ENCODE peak calls at places on chromosomes 5 and 9, in eight cellular contexts. Q is tibial artery; T is PC-9; V is cardiac fibroblast; W is MCF 10A; G is fibroblast of lung; X is CD8-positive, alpha-beta T cell; H is esophagus squamous epithelium. F is an unnamed sample.

GRCh38 chr5:1763548-1763911 is 36.1 kb downstream of the MRPL36 start:
- DNase-seq in T (peak), V (peak), W (peak), Q (no peak), G (peak), H (no peak), X (peak), F (peak)

GRCh38 chr5:73354406-73354805 is 94.2 kb downstream of the FOXD1 start:
- DNase-seq in W (no peak), G (no peak), X (no peak), T (no peak), Q (no peak), V (no peak), H (no peak), F (no peak)

GRCh38 chr5:71828641-71829040 is 109.6 kb downstream of the CARTPT start:
- DNase-seq in V (peak), Q (no peak), W (no peak), H (no peak), T (no peak), G (peak), X (no peak), F (no peak)

GRCh38 chr9:22047596-22047995 is 38.5 kb upstream of the CDKN2B start:
- DNase-seq in X (no peak), T (no peak), Q (no peak), V (no peak), W (no peak), H (no peak), G (no peak), F (no peak)

GRCh38 chr9:14068690-14069089 is 245.3 kb downstream of the NFIB start:
- DNase-seq in Q (no peak), V (no peak), W (no peak), H (no peak), G (no peak), T (no peak), X (no peak), F (no peak)

GRCh38 chr9:121222524-121223171 is 21.0 kb upstream of the RAB14 start:
- DNase-seq in T (no peak), G (peak), X (no peak), H (no peak), V (peak), Q (no peak), W (peak), F (peak)

GRCh38 chr9:91411096-91411771 is 12.4 kb downstream of the NFIL3 start:
- DNase-seq in Q (no peak), V (peak), W (peak), G (no peak), T (no peak), X (no peak), H (no peak), F (no peak)

GRCh38 chr9:107485451-107486043 is 4.0 kb downstream of the KLF4 start:
- DNase-seq in G (peak), X (no peak), H (no peak), V (no peak), W (no peak), T (no peak), Q (no peak), F (no peak)

GRCh38 chr9:96721731-96722429 is 56.0 kb downstream of the ZNF510 start:
- DNase-seq in Q (no peak), V (no peak), X (no peak), T (no peak), W (no peak), G (no peak), H (no peak), F (no peak)

GRCh38 chr9:4301971-4302427 is 2.1 kb upstream of the GLIS3 start:
- DNase-seq in G (peak), H (no peak), W (peak), X (no peak), Q (peak), T (peak), V (peak), F (no peak)

GRCh38 chr5:151051931-151052608 is 28.8 kb downstream of the TNIP1 start:
- DNase-seq in T (no peak), H (no peak), Q (no peak), G (no peak), V (no peak), X (no peak), W (no peak), F (no peak)

GRCh38 chr5:178314066-178314660 is 81.6 kb upstream of the PHYKPL start:
- DNase-seq in T (no peak), G (no peak), W (no peak), H (no peak), V (no peak), Q (no peak), X (no peak), F (no peak)

GRCh38 chr5:81268797-81269196 is 32.6 kb upstream of the ZCCHC9 start:
- DNase-seq in Q (no peak), W (peak), X (no peak), V (peak), T (no peak), G (peak), H (no peak), F (no peak)

GRCh38 chr5:129807162-129807814 is 59.4 kb downstream of the MINAR2 start:
- DNase-seq in X (no peak), T (no peak), W (peak), G (no peak), V (no peak), Q (no peak), H (no peak), F (no peak)

GRCh38 chr9:137049544-137050449 is 3.8 kb upstream of the NPDC1 start:
- DNase-seq in G (peak), V (peak), Q (no peak), T (peak), H (no peak), W (peak), X (peak), F (peak)

GRCh38 chr5:181188700-181189362 is 16.2 kb downstream of the TRIM7 start:
- DNase-seq in G (peak), Q (peak), V (peak), W (peak), H (no peak), T (peak), X (peak), F (peak)

GRCh38 chr9:120394058-120394669 is 185.8 kb downstream of the CDK5RAP2 start:
- DNase-seq in G (peak), X (no peak), T (no peak), H (no peak), V (peak), Q (no peak), W (peak), F (no peak)

GRCh38 chr9:72807765-72808445 is 144.9 kb downstream of the ALDH1A1 start:
- DNase-seq in Q (no peak), T (no peak), H (no peak), V (peak), X (no peak), G (no peak), W (peak), F (no peak)

GRCh38 chr5:151741678-151742423 is 16.6 kb downstream of the ATOX1 start:
- DNase-seq in G (peak), T (peak), Q (no peak), H (no peak), X (no peak), W (peak), V (peak), F (no peak)

GRCh38 chr5:141695627-141696180 is 13.7 kb upstream of the ARAP3 start:
- DNase-seq in H (no peak), W (peak), T (peak), G (no peak), V (no peak), X (no peak), Q (no peak), F (no peak)

GRCh38 chr5:77844408-77845272 is 68.5 kb upstream of the TBCA start:
- DNase-seq in G (peak), V (no peak), Q (no peak), X (no peak), W (no peak), H (no peak), T (no peak), F (peak)

GRCh38 chr9:113504725-113505590 is 41.4 kb downstream of the RGS3 start:
- DNase-seq in G (peak), T (no peak), W (no peak), H (no peak), V (no peak), X (no peak), Q (no peak), F (no peak)

GRCh38 chr9:8867148-8867547 is 1067.6 kb upstream of the DMAC1 start:
- DNase-seq in X (no peak), Q (no peak), G (no peak), T (no peak), V (no peak), W (no peak), H (no peak), F (no peak)

GRCh38 chr5:132073231-132074013 is at the start of gene CSF2:
- DNase-seq in G (no peak), Q (no peak), H (no peak), V (peak), W (peak), T (peak), X (no peak), F (no peak)

GRCh38 chr5:19986036-19986619 is 1.9 kb downstream of the CDH18 start:
- DNase-seq in H (no peak), X (no peak), V (no peak), G (peak), Q (no peak), W (peak), T (no peak), F (no peak)

DNA sequence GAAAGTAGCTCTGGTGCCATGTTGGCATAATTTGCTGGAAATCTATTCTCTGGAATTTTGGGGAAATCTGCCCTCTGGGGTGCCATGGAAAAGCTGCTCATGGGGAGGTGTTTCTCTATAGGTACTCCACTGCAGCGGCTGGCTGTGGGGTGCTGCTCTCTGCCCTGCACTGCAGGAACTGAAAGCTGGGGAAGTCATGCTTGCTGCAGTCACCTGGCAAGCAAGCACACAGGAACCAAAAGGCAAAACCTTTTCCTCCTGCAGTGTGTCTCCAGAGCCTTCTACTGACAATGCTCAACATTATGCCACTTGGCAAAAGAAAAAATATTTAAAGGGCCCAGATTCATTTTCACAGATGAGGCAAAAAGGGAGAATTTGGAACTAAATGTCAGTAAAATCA is 25.8 kb upstream of the CARNMT1 start:
- DNase-seq in W (no peak), H (no peak), T (no peak), X (no peak), Q (no peak), V (no peak), G (no peak), F (no peak)
- TF ChIP-seq CTCF in W (no peak), H (no peak), T (no peak), X (no peak), Q (no peak), V (no peak), G (no peak), F (no peak)

GRCh38 chr5:95626701-95627100 is 6.8 kb downstream of the GPR150 start:
- DNase-seq in X (no peak), V (no peak), T (no peak), G (no peak), H (no peak), W (no peak), Q (no peak), F (no peak)

GRCh38 chr5:95621839-95622629 is 2.1 kb downstream of the GPR150 start:
- DNase-seq in W (no peak), T (no peak), H (no peak), Q (no peak), V (no peak), G (no peak), X (no peak), F (no peak)

GRCh38 chr5:95620870-95621838 is 1.3 kb downstream of the GPR150 start:
- DNase-seq in V (peak), X (peak), Q (peak), T (peak), G (no peak), H (no peak), W (no peak), F (peak)

GRCh38 chr5:95623706-95624105 is 3.8 kb downstream of the GPR150 start:
- DNase-seq in H (no peak), Q (no peak), G (no peak), W (no peak), T (no peak), V (no peak), X (no peak), F (no peak)

DNA sequence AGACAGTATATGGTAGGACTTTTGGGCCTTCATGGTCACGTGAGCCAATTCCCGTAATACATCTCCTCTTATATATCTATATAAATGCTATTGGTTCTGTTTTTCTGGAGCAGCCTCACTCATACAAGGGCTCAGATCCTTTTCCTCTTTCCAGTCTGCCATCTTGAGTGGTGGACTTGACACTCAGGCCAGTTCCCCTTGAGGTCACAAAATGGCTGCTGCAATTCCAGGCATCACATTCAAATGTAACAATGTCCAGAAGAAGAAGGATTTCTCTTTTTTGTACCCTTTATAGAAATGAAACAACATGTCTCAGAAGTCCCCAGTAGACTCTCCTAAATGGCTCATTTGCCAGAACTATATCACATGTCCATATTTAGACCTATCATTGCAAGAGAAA is 4.5 kb downstream of the GPR150 start:
- DNase-seq in G (no peak), X (no peak), Q (no peak), W (no peak), V (no peak), H (no peak), T (no peak), F (no peak)
- TF ChIP-seq CTCF in G (no peak), X (no peak), Q (no peak), W (no peak), V (no peak), H (no peak), T (no peak), F (no peak)

DNA sequence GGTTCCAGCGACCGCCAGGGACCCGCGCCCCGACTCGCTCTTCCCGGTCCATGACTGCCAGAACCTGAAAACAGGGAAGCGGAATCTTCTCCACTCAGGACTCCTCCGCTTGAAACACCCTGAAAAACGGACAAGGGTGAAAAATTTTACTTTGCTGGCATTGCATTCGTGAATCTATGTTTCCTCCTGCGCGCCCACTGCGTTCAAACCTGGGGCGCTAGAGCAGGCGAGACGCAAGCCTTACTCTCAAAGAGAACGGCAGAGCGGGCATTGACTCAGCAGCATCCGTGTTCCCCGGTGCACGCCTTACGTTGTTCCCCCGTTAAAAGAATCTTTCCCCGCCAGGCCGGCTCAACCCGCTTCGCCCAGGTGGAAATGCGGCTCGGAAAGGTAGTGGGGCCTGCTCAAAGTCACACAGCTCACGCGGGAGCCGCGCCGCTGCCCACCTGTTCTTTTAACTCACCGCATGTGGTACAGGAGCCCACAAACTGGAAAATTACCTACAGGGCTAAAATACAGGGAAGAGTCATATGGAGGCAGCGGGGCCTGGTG is 999 bp upstream of the DRD1 start:
- DNase-seq in Q (no peak), H (no peak), T (no peak), V (no peak), X (no peak), G (no peak), W (no peak), F (no peak)
- TF ChIP-seq CTCF in Q (no peak), H (no peak), T (no peak), V (no peak), X (no peak), G (no peak), W (no peak), F (no peak)

DNA sequence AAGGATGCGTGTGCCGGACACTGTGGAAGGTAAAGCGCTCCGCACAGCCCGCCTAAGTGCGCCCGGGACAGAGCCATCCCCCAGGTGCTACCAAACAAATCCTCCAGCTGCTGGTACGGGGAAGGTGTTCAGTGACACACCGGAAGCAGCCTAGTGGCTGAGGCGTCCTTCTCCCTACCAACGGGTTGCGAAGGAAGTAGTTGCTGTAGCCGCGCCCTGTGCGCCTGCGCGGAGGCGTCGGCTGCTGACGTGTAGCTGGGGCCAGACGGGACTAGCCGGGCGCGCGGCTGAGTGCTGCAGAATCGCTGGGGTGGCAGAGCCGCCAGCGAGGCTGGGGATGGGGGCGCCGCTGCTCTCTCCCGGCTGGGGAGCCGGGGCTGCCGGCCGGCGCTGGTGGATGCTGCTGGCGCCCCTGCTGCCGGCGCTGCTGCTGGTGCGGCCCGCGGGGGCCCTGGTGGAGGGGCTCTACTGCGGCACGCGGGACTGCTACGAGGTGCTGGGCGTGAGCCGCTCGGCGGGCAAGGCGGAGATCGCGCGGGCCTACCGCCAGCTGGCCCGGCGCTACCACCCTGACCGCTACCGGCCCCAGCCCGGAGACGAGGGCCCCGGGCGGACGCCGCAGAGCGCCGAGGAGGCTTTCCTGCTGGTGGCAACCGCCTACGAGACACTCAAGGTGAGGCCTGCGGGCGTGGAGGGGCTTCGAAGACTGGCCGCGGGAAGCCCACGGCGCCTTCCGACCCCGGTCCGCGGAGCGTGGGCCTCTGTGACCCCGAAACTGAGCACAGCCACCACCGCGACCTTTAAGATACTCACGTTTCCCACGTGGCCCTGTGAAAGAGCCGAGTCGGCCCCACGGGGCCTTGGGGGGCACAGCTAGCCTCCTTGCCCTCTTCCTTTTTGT is at the start of gene DNAJC25:
- DNase-seq in Q (peak), H (peak), T (peak), G (peak), W (peak), X (peak), V (peak), F (peak)
- TF ChIP-seq CTCF in Q (no peak), H (peak), T (no peak), G (no peak), W (no peak), X (no peak), V (no peak), F (no peak)

GRCh38 chr5:139193928-139194327 is 4.2 kb downstream of the SIL1 start:
- DNase-seq in H (no peak), T (no peak), V (peak), W (peak), G (peak), X (no peak), Q (no peak), F (no peak)
- TF ChIP-seq CTCF in H (no peak), T (peak), V (peak), W (no peak), G (peak), X (peak), Q (no peak), F (peak)

DNA sequence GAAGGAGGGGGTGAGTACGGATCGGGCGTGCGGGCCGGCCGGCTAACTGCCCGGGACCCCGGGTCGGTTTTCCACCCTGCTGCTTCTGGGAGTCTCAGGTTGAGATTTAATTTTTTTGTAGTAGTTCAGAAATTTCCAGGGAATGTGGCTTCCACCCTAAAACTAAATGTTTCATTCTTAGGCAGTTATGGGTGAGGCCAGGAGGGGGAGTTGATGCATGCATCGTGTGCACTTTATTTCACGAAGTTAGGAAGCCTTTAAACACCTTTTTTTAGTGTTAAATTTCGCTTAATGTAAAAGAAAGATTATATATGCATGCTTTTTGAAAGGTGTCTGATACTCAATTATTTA is 914 bp downstream of the CDK9 start:
- DNase-seq in G (peak), W (peak), H (no peak), Q (no peak), V (peak), T (no peak), X (no peak), F (no peak)
- TF ChIP-seq CTCF in G (peak), W (peak), H (peak), Q (peak), V (peak), T (peak), X (peak), F (peak)

GRCh38 chr5:28473531-28474107 is 1435.2 kb upstream of the CDH9 start:
- DNase-seq in T (no peak), G (peak), H (no peak), X (no peak), V (peak), W (peak), Q (no peak), F (no peak)
- TF ChIP-seq CTCF in T (peak), G (peak), H (no peak), X (no peak), V (no peak), W (no peak), Q (no peak), F (peak)

GRCh38 chr5:149618581-149619248 is 37.4 kb downstream of the ARHGEF37 start:
- DNase-seq in X (no peak), H (no peak), V (peak), T (peak), G (peak), W (peak), Q (no peak), F (peak)
- TF ChIP-seq CTCF in X (peak), H (peak), V (peak), T (peak), G (peak), W (peak), Q (peak), F (peak)

DNA sequence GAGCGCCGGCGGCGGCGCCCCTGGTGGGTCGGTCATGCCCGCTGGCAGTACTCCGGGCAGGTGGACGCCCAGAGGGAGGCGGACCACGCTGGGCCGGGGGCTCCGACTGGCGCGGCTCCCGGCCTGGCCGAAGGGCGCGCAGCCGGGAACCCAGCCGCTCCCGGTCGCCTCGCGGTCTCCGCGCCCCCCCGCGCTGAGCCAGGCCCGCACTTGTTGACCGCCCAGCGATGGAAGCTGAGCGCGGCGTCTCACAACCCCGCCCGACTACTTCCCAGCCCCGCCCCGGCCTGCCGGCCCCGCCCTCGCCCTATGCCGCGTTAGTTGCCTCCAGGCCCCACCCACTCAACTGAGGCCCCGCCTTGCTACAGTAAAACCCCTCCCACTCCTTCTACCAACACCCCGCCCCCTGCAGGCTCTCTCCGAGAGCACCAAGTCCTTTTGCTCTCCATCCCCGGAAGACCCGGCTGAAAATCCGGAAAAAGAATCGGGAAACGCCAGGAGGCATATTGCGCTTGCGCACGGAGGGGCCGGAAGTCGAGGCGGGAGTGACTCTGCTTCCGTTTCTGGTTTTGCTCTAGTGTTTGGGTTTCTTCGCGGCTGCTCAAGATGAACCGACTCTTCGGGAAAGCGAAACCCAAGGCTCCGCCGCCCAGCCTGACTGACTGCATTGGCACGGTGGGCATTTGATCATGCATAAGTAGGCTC is at the start of the genes BAG1 and CHMP5:
- DNase-seq in W (peak), H (peak), T (peak), G (peak), X (peak), Q (peak), V (peak), F (peak)
- TF ChIP-seq CTCF in W (no peak), H (peak), T (peak), G (peak), X (no peak), Q (no peak), V (peak), F (peak)